ENCODE peak calls at places on chromosomes 4 and X, in seven cellular contexts. One of them, this sample, is unnamed.

GRCh38 chrX:64206556-64207162 is 1.2 kb upstream of the AMER1 start:
- DNase-seq in A549: no peak
- DNase-seq in IMR-90: peak
- DNase-seq in mesenchymal stem cell: peak
- DNase-seq in OCI-LY7: peak
- DNase-seq in fibroblast of lung: no peak
- DNase-seq in lower leg skin: no peak
- DNase-seq in this sample: no peak

GRCh38 chrX:55908685-55909212 is 191.2 kb downstream of the RRAGB start:
- DNase-seq in A549: peak
- DNase-seq in mesenchymal stem cell: peak
- DNase-seq in IMR-90: no peak
- DNase-seq in OCI-LY7: no peak
- DNase-seq in lower leg skin: peak
- DNase-seq in fibroblast of lung: peak
- DNase-seq in this sample: no peak

GRCh38 chrX:107711521-107712041 is 64.0 kb downstream of the TSC22D3 start:
- DNase-seq in fibroblast of lung: no peak
- DNase-seq in A549: no peak
- DNase-seq in IMR-90: no peak
- DNase-seq in mesenchymal stem cell: peak
- DNase-seq in OCI-LY7: no peak
- DNase-seq in lower leg skin: peak
- DNase-seq in this sample: no peak

GRCh38 chr4:112517067-112517588 is 1.1 kb upstream of the NEUROG2 start:
- DNase-seq in fibroblast of lung: no peak
- DNase-seq in A549: no peak
- DNase-seq in mesenchymal stem cell: no peak
- DNase-seq in OCI-LY7: peak
- DNase-seq in IMR-90: no peak
- DNase-seq in lower leg skin: no peak
- DNase-seq in this sample: no peak

GRCh38 chrX:95427389-95427788 is 1257.3 kb upstream of the DIAPH2 start:
- DNase-seq in mesenchymal stem cell: no peak
- DNase-seq in A549: no peak
- DNase-seq in OCI-LY7: no peak
- DNase-seq in fibroblast of lung: peak
- DNase-seq in lower leg skin: no peak
- DNase-seq in IMR-90: no peak
- DNase-seq in this sample: no peak

GRCh38 chr4:130747842-130748241 is 1651.9 kb downstream of the C4orf33 start:
- DNase-seq in IMR-90: no peak
- DNase-seq in A549: peak
- DNase-seq in lower leg skin: no peak
- DNase-seq in fibroblast of lung: peak
- DNase-seq in OCI-LY7: peak
- DNase-seq in mesenchymal stem cell: peak
- DNase-seq in this sample: no peak

GRCh38 chr4:82648356-82648755 is 86.6 kb upstream of the TMEM150C start:
- DNase-seq in IMR-90: peak
- DNase-seq in lower leg skin: no peak
- DNase-seq in A549: no peak
- DNase-seq in fibroblast of lung: peak
- DNase-seq in OCI-LY7: no peak
- DNase-seq in mesenchymal stem cell: no peak
- DNase-seq in this sample: no peak

GRCh38 chrX:85569096-85569495 is 189.6 kb upstream of the POF1B start:
- DNase-seq in A549: no peak
- DNase-seq in OCI-LY7: no peak
- DNase-seq in lower leg skin: no peak
- DNase-seq in mesenchymal stem cell: no peak
- DNase-seq in fibroblast of lung: no peak
- DNase-seq in IMR-90: no peak
- DNase-seq in this sample: no peak

GRCh38 chr4:127759228-127759820 is 22.8 kb upstream of the HSPA4L start:
- DNase-seq in mesenchymal stem cell: no peak
- DNase-seq in A549: no peak
- DNase-seq in lower leg skin: no peak
- DNase-seq in fibroblast of lung: no peak
- DNase-seq in IMR-90: no peak
- DNase-seq in OCI-LY7: no peak
- DNase-seq in this sample: no peak

GRCh38 chr4:185743722-185744121 is 68.3 kb downstream of the SORBS2 start:
- DNase-seq in IMR-90: no peak
- DNase-seq in lower leg skin: no peak
- DNase-seq in OCI-LY7: no peak
- DNase-seq in fibroblast of lung: no peak
- DNase-seq in mesenchymal stem cell: no peak
- DNase-seq in A549: no peak
- DNase-seq in this sample: no peak

GRCh38 chr4:38800366-38800765 is 4.2 kb downstream of the TLR1 start:
- DNase-seq in lower leg skin: no peak
- DNase-seq in fibroblast of lung: no peak
- DNase-seq in A549: no peak
- DNase-seq in OCI-LY7: no peak
- DNase-seq in mesenchymal stem cell: no peak
- DNase-seq in IMR-90: no peak
- DNase-seq in this sample: no peak
- H3K4me3 ChIP-seq in lower leg skin: no peak
- H3K4me3 ChIP-seq in fibroblast of lung: no peak
- H3K4me3 ChIP-seq in A549: no peak
- H3K4me3 ChIP-seq in OCI-LY7: no peak
- H3K4me3 ChIP-seq in mesenchymal stem cell: no peak
- H3K4me3 ChIP-seq in IMR-90: no peak
- H3K4me3 ChIP-seq in this sample: no peak

GRCh38 chrX:2696698-2697215 is 5.7 kb downstream of the CD99 start:
- DNase-seq in mesenchymal stem cell: peak
- DNase-seq in A549: peak
- DNase-seq in IMR-90: peak
- DNase-seq in lower leg skin: peak
- DNase-seq in fibroblast of lung: peak
- DNase-seq in OCI-LY7: peak
- DNase-seq in this sample: no peak

GRCh38 chrX:2693123-2693438 is 2.0 kb downstream of the CD99 start:
- DNase-seq in A549: no peak
- DNase-seq in mesenchymal stem cell: peak
- DNase-seq in fibroblast of lung: no peak
- DNase-seq in lower leg skin: no peak
- DNase-seq in OCI-LY7: no peak
- DNase-seq in IMR-90: no peak
- DNase-seq in this sample: no peak

GRCh38 chrX:2693526-2694002 is 2.5 kb downstream of the CD99 start:
- DNase-seq in mesenchymal stem cell: peak
- DNase-seq in A549: no peak
- DNase-seq in IMR-90: no peak
- DNase-seq in lower leg skin: no peak
- DNase-seq in fibroblast of lung: no peak
- DNase-seq in OCI-LY7: peak
- DNase-seq in this sample: no peak

GRCh38 chrX:2692221-2693122 is 1.4 kb downstream of the CD99 start:
- DNase-seq in A549: peak
- DNase-seq in lower leg skin: peak
- DNase-seq in fibroblast of lung: peak
- DNase-seq in OCI-LY7: peak
- DNase-seq in IMR-90: peak
- DNase-seq in mesenchymal stem cell: no peak
- DNase-seq in this sample: no peak

GRCh38 chrX:2694868-2695267 is 3.8 kb downstream of the CD99 start:
- DNase-seq in lower leg skin: no peak
- DNase-seq in fibroblast of lung: no peak
- DNase-seq in OCI-LY7: no peak
- DNase-seq in A549: no peak
- DNase-seq in mesenchymal stem cell: peak
- DNase-seq in IMR-90: no peak
- DNase-seq in this sample: no peak
- H3K4me3 ChIP-seq in lower leg skin: no peak
- H3K4me3 ChIP-seq in fibroblast of lung: no peak
- H3K4me3 ChIP-seq in OCI-LY7: no peak
- H3K4me3 ChIP-seq in A549: no peak
- H3K4me3 ChIP-seq in mesenchymal stem cell: no peak
- H3K4me3 ChIP-seq in IMR-90: no peak
- H3K4me3 ChIP-seq in this sample: no peak

GRCh38 chrX:10591363-10592036 is 28.9 kb downstream of the MID1 start:
- DNase-seq in A549: no peak
- DNase-seq in fibroblast of lung: no peak
- DNase-seq in OCI-LY7: no peak
- DNase-seq in IMR-90: no peak
- DNase-seq in lower leg skin: no peak
- DNase-seq in mesenchymal stem cell: no peak
- DNase-seq in this sample: no peak
- H3K4me3 ChIP-seq in A549: no peak
- H3K4me3 ChIP-seq in fibroblast of lung: no peak
- H3K4me3 ChIP-seq in OCI-LY7: no peak
- H3K4me3 ChIP-seq in IMR-90: no peak
- H3K4me3 ChIP-seq in lower leg skin: no peak
- H3K4me3 ChIP-seq in mesenchymal stem cell: no peak
- H3K4me3 ChIP-seq in this sample: no peak

DNA sequence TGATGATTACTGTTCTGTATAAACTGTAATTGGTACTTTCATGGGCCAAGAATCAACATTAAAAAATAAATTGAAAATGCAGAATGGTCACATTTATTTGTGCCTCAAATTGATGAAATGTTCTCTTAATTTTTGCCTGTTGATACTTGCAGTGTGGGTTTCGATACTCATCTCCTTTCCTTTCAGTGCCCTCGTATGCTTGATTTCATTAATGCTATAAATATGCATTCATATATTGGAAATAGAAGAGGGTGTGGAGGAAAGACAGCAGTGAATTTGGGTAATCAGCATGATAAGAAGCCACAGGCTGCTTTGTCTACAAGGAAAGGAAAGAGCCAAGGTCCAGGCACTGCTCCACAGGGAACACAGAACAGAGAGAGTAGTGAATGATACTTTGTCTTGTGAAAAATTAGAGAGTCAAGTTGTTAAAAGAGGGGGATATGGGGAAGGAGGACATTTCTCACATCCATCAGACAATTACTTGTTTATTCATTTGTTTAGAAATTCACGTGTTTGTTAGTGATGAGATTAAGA is 1.0 kb upstream of the DDX60 start:
- DNase-seq in lower leg skin: no peak
- DNase-seq in OCI-LY7: no peak
- DNase-seq in fibroblast of lung: no peak
- DNase-seq in A549: no peak
- DNase-seq in IMR-90: no peak
- DNase-seq in mesenchymal stem cell: no peak
- DNase-seq in this sample: no peak
- H3K4me3 ChIP-seq in lower leg skin: no peak
- H3K4me3 ChIP-seq in OCI-LY7: no peak
- H3K4me3 ChIP-seq in fibroblast of lung: peak
- H3K4me3 ChIP-seq in A549: no peak
- H3K4me3 ChIP-seq in IMR-90: no peak
- H3K4me3 ChIP-seq in mesenchymal stem cell: no peak
- H3K4me3 ChIP-seq in this sample: no peak

DNA sequence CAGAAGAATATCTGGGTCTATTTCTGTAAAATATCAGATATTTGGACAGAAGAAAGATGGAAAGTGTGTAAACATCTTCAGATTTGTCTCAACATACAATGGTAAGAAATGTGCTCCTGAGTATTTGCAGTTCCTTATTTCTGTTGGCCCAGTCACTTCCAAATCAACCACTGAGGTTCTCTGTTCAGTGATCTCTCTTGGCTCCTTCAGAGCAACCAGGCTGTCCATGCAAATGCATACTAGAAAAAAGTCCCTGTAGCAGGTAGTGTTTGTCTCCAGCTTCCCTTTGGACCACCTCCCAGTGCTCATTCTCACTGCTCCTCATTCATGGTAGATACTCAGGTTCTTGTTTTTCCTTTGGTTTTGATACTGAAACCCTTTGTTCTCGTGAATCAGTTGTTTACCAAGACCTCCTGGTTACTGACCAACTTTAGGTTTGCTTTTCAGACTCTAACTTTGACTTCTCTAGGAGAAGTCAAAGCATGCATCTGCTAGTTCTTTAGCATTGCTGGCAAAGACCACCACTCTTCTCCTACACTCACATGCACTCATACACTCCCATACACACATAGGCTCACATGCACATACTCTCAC is 28.8 kb downstream of the ASIC5 start:
- DNase-seq in OCI-LY7: no peak
- DNase-seq in mesenchymal stem cell: no peak
- DNase-seq in lower leg skin: no peak
- DNase-seq in IMR-90: no peak
- DNase-seq in A549: no peak
- DNase-seq in fibroblast of lung: no peak
- DNase-seq in this sample: no peak
- H3K4me3 ChIP-seq in OCI-LY7: no peak
- H3K4me3 ChIP-seq in mesenchymal stem cell: no peak
- H3K4me3 ChIP-seq in lower leg skin: no peak
- H3K4me3 ChIP-seq in IMR-90: no peak
- H3K4me3 ChIP-seq in A549: no peak
- H3K4me3 ChIP-seq in fibroblast of lung: no peak
- H3K4me3 ChIP-seq in this sample: no peak

DNA sequence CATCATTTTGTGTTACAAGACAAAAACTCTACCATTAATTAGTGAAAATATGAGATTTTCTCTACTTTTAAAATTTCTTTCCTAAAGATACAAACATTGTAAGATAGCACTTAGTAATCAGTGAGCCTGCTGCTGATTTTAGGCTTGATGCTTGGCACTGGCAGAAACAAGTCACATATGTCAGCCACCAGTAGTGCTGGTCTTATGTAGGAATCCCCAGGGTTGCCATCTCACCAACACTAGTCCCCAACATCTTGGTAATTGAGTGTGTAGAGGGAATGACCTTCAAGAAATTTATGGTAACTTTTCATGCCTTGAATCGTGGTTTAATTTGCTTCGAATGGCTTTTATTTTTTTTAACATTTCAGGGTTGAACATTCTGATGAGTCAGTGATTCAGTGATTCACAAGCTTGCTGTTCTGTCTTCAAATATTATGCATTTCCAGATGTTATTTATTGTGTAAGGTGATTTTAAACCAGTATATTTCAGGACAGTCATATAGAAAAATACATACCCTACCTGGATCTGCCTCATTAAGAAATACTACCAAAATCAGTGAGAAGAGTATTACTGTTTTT is 11.9 kb downstream of the EXOC1 start:
- DNase-seq in A549: no peak
- DNase-seq in IMR-90: peak
- DNase-seq in fibroblast of lung: peak
- DNase-seq in lower leg skin: no peak
- DNase-seq in mesenchymal stem cell: peak
- DNase-seq in OCI-LY7: no peak
- DNase-seq in this sample: no peak
- H3K4me3 ChIP-seq in A549: no peak
- H3K4me3 ChIP-seq in IMR-90: no peak
- H3K4me3 ChIP-seq in fibroblast of lung: no peak
- H3K4me3 ChIP-seq in lower leg skin: no peak
- H3K4me3 ChIP-seq in mesenchymal stem cell: no peak
- H3K4me3 ChIP-seq in OCI-LY7: no peak
- H3K4me3 ChIP-seq in this sample: no peak

GRCh38 chr4:86816463-86817107 is 32.6 kb downstream of the SLC10A6 start:
- DNase-seq in A549: no peak
- DNase-seq in fibroblast of lung: no peak
- DNase-seq in mesenchymal stem cell: no peak
- DNase-seq in lower leg skin: peak
- DNase-seq in IMR-90: peak
- DNase-seq in OCI-LY7: no peak
- DNase-seq in this sample: no peak
- H3K4me3 ChIP-seq in A549: no peak
- H3K4me3 ChIP-seq in fibroblast of lung: no peak
- H3K4me3 ChIP-seq in mesenchymal stem cell: no peak
- H3K4me3 ChIP-seq in lower leg skin: no peak
- H3K4me3 ChIP-seq in IMR-90: no peak
- H3K4me3 ChIP-seq in OCI-LY7: no peak
- H3K4me3 ChIP-seq in this sample: no peak